ENCODE peak calls at places on chromosomes 11 and 22, in nine cellular contexts. I, U, W, O, T, L, X, J and D are unnamed samples.

GRCh38 chr22:30205281-30206115 is 41.1 kb downstream of the LIF start:
- DNase-seq in I (no peak), X (peak), L (peak), U (peak), T (peak), J (peak), W (no peak), O (peak), D (peak)

GRCh38 chr22:43862074-43862881 is at the start of gene SULT4A1:
- DNase-seq in W (peak), O (peak), J (no peak), I (no peak), X (no peak), L (peak), T (no peak), U (no peak), D (no peak)

GRCh38 chr11:121613724-121614123 is 161.0 kb upstream of the SORL1-AS1 start:
- DNase-seq in X (no peak), I (no peak), T (no peak), U (no peak), O (no peak), J (no peak), W (no peak), L (no peak), D (no peak)

GRCh38 chr11:72831521-72832300 is 17.5 kb downstream of the ATG16L2 start:
- DNase-seq in U (peak), L (peak), I (no peak), J (no peak), W (peak), X (peak), T (no peak), O (peak), D (peak)

GRCh38 chr11:86279713-86280112 is 22.3 kb upstream of the HIKESHI start:
- DNase-seq in W (no peak), J (no peak), X (no peak), L (no peak), T (no peak), I (no peak), U (no peak), O (no peak), D (no peak)

GRCh38 chr11:132358573-132358953 is 988.1 kb downstream of the NTM start:
- DNase-seq in X (no peak), T (no peak), U (no peak), I (no peak), O (no peak), W (no peak), J (no peak), L (no peak), D (no peak)

GRCh38 chr11:45651156-45651555 is 14.3 kb downstream of the CHST1 start:
- DNase-seq in U (no peak), L (no peak), W (no peak), I (no peak), T (no peak), O (peak), X (no peak), J (no peak), D (no peak)

GRCh38 chr22:30245181-30245984 is 1.2 kb downstream of the LIF start:
- DNase-seq in L (no peak), W (no peak), T (no peak), U (no peak), X (no peak), I (no peak), O (no peak), J (no peak), D (no peak)

GRCh38 chr11:44622190-44622650 is 56.8 kb downstream of the CD82 start:
- DNase-seq in O (peak), T (no peak), X (no peak), J (no peak), I (no peak), L (no peak), U (no peak), W (no peak), D (peak)

GRCh38 chr11:130527648-130528300 is 79.3 kb downstream of the ADAMTS15 start:
- DNase-seq in W (no peak), U (no peak), O (no peak), I (no peak), T (no peak), X (no peak), L (peak), J (no peak), D (no peak)

GRCh38 chr11:10413268-10413667 is 41.8 kb upstream of the AMPD3 start:
- DNase-seq in J (no peak), U (peak), W (peak), T (no peak), I (no peak), L (peak), X (peak), O (no peak), D (peak)